ENCODE peak calls at places on chromosomes 1 and 21, in six cellular contexts. E is upper lobe of left lung, Y is suprapubic skin, D is breast epithelium, R is transverse colon, M is endothelial cell of umbilical vein. B is an unnamed sample.

GRCh38 chr1:152328801-152329391 is 3.9 kb upstream of the FLG start:
- DNase-seq in Y (no peak), M (no peak), E (no peak), D (no peak), R (no peak), B (no peak)

GRCh38 chr1:186188004-186188539 is 187.0 kb downstream of the TPR start:
- DNase-seq in D (no peak), M (peak), R (no peak), Y (no peak), E (no peak), B (no peak)

GRCh38 chr21:37264808-37265207 is 2.3 kb downstream of the VPS26C start:
- DNase-seq in E (no peak), D (no peak), Y (no peak), R (no peak), M (no peak), B (peak)

GRCh38 chr21:45154511-45155508 is 80.4 kb downstream of the ADARB1 start:
- DNase-seq in M (no peak), R (no peak), D (peak), E (no peak), Y (no peak), B (peak)

GRCh38 chr21:46160563-46161179 is 5.3 kb upstream of the FTCD start:
- DNase-seq in E (peak), D (no peak), Y (peak), M (no peak), R (peak), B (no peak)

GRCh38 chr1:7437608-7438395 is 333.3 kb upstream of the VAMP3 start:
- DNase-seq in M (no peak), Y (no peak), R (no peak), E (peak), D (no peak), B (no peak)

GRCh38 chr1:58726581-58726980 is 26.7 kb upstream of the MYSM1 start:
- DNase-seq in Y (no peak), E (no peak), M (no peak), R (no peak), D (no peak), B (no peak)

GRCh38 chr1:235343726-235344125 is 15.4 kb downstream of the GGPS1 start:
- DNase-seq in M (no peak), E (no peak), Y (no peak), R (no peak), D (no peak), B (no peak)

GRCh38 chr1:235923466-235924008 is 56.8 kb upstream of the LYST start:
- DNase-seq in Y (no peak), R (peak), E (no peak), D (no peak), M (no peak), B (no peak)

GRCh38 chr21:26798856-26799751 is 46.1 kb downstream of the ADAMTS1 start:
- DNase-seq in E (no peak), D (no peak), M (no peak), Y (no peak), R (no peak), B (no peak)

GRCh38 chr1:58898739-58899580 is 115.1 kb upstream of the JUN start:
- DNase-seq in M (peak), D (no peak), Y (no peak), E (no peak), R (peak), B (no peak)

GRCh38 chr1:182249201-182249676 is 142.4 kb downstream of the GLUL start:
- DNase-seq in R (peak), Y (no peak), D (no peak), E (peak), M (no peak), B (no peak)

GRCh38 chr1:171740987-171741871 is 636 bp downstream of the VAMP4 start:
- DNase-seq in E (no peak), D (peak), R (peak), M (peak), Y (peak), B (no peak)

GRCh38 chr1:115807723-115808122 is 33.2 kb downstream of the NHLH2 start:
- DNase-seq in E (no peak), D (no peak), Y (no peak), M (peak), R (peak), B (no peak)

GRCh38 chr1:202584707-202585590 is 125.3 kb downstream of the SYT2 start:
- DNase-seq in D (no peak), Y (no peak), R (no peak), E (no peak), M (no peak), B (no peak)

GRCh38 chr1:193019442-193020026 is 39.6 kb downstream of the UCHL5 start:
- DNase-seq in R (no peak), D (no peak), Y (no peak), E (no peak), M (peak), B (no peak)

GRCh38 chr1:235152235-235152634 is 8.8 kb downstream of the RBM34 start:
- DNase-seq in D (no peak), E (no peak), R (no peak), Y (no peak), M (no peak), B (no peak)

GRCh38 chr1:229217716-229218115 is 53.2 kb upstream of the RAB4A start:
- DNase-seq in M (no peak), R (no peak), E (no peak), D (no peak), Y (no peak), B (no peak)

GRCh38 chr21:39502631-39503030 is 50.9 kb downstream of the SH3BGR start:
- DNase-seq in M (no peak), R (no peak), D (no peak), Y (no peak), E (no peak), B (no peak)

GRCh38 chr1:62082456-62083363 is 111.9 kb upstream of the L1TD1 start:
- DNase-seq in D (no peak), Y (no peak), E (no peak), R (peak), M (peak), B (no peak)

GRCh38 chr1:56824956-56825355 is 5.8 kb upstream of the FYB2 start:
- DNase-seq in Y (no peak), D (no peak), R (no peak), E (no peak), M (no peak), B (no peak)

GRCh38 chr21:17858764-17859163 is 39.6 kb upstream of the C21orf91 start:
- DNase-seq in R (no peak), D (no peak), E (no peak), M (no peak), Y (no peak), B (no peak)

GRCh38 chr1:24411963-24412362 is 1.6 kb downstream of the STPG1 start:
- DNase-seq in M (no peak), D (no peak), Y (no peak), R (no peak), E (no peak), B (no peak)

GRCh38 chr1:183244466-183244865 is 58.4 kb downstream of the LAMC2 start:
- DNase-seq in D (peak), E (no peak), M (no peak), R (peak), Y (peak), B (no peak)

GRCh38 chr1:64167176-64167575 is 36.2 kb upstream of the UBE2U start:
- DNase-seq in R (no peak), Y (no peak), E (no peak), D (no peak), M (no peak), B (no peak)

GRCh38 chr1:33602271-33602670 is 129.8 kb downstream of the ZSCAN20 start:
- DNase-seq in R (no peak), E (no peak), Y (no peak), M (no peak), D (no peak), B (no peak)

GRCh38 chr1:58627221-58627620 is 50.2 kb upstream of the TACSTD2 start:
- DNase-seq in D (no peak), Y (no peak), R (no peak), M (no peak), E (no peak), B (no peak)

GRCh38 chr1:81703736-81704463 is 96.8 kb upstream of the ADGRL2 start:
- DNase-seq in R (no peak), Y (no peak), M (peak), D (no peak), E (no peak), B (no peak)

GRCh38 chr1:85216697-85217096 is 15.9 kb upstream of the SYDE2 start:
- DNase-seq in D (no peak), R (no peak), E (no peak), Y (no peak), M (no peak), B (no peak)

GRCh38 chr1:45009296-45009865 is 1.7 kb downstream of the HECTD3 start:
- DNase-seq in M (no peak), R (no peak), Y (no peak), E (no peak), D (peak), B (no peak)

GRCh38 chr1:9202240-9202870 is 32.2 kb upstream of the H6PD start:
- DNase-seq in M (no peak), E (no peak), Y (no peak), D (no peak), R (no peak), B (no peak)
- H3K27ac ChIP-seq in M (no peak), E (no peak), Y (no peak), D (no peak), R (no peak), B (no peak)

GRCh38 chr21:33437140-33437539 is 33.9 kb downstream of the IFNGR2 start:
- DNase-seq in E (no peak), D (peak), R (no peak), Y (no peak), M (no peak), B (no peak)

GRCh38 chr21:33432496-33432895 is 29.3 kb downstream of the IFNGR2 start:
- DNase-seq in D (no peak), R (no peak), Y (no peak), E (no peak), M (no peak), B (no peak)

GRCh38 chr21:33433425-33434114 is 30.4 kb downstream of the IFNGR2 start:
- DNase-seq in M (no peak), E (no peak), D (no peak), R (no peak), Y (no peak), B (no peak)

GRCh38 chr21:33433001-33433400 is 29.8 kb downstream of the IFNGR2 start:
- DNase-seq in M (no peak), Y (no peak), E (peak), R (no peak), D (no peak), B (no peak)

DNA sequence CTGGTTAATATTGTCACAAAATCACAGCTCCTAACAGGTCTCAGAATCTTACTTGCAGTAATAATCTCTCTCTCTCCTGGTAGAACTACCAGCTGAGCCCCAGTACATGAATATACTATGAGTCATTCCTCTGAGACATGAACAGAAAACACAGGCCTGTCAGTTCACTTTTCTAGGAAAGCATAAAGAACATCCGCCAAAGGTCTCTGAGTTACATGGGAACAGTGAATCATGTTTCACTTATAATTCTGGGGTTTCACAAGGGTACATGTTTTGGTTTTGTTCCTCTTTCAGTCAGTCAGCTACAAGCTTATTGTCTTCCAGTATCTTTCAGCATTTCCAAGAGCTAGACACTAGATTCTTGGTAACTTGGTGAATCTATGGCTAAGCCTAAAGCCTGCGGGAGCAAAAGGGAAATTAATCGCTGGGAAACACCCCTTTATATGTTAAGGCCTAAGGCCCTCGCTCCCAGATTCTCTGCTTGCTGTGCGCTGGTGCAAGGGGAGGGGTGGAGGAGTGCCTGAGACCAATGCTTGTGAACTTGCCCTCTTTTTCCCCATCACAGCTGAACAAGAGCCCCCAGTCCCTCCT is 31.7 kb downstream of the IFNGR2 start:
- DNase-seq in R (no peak), D (no peak), M (peak), E (no peak), Y (no peak), B (no peak)
- TF ChIP-seq POLR2AphosphoS5 in R (peak), D (no peak), M (no peak), E (peak), Y (no peak), B (peak)

GRCh38 chr1:91857557-91858239 is 28.3 kb downstream of the TGFBR3 start:
- DNase-seq in R (no peak), D (no peak), M (no peak), Y (no peak), E (no peak), B (no peak)

GRCh38 chr1:91853397-91853796 is 32.6 kb downstream of the TGFBR3 start:
- DNase-seq in R (no peak), D (no peak), M (no peak), Y (no peak), E (no peak), B (no peak)

GRCh38 chr1:91851130-91852010 is 34.6 kb downstream of the TGFBR3 start:
- DNase-seq in R (peak), M (peak), D (peak), E (peak), Y (peak), B (no peak)

GRCh38 chr1:91856996-91857395 is 29.0 kb downstream of the TGFBR3 start:
- DNase-seq in M (no peak), E (no peak), Y (no peak), R (no peak), D (no peak), B (no peak)

GRCh38 chr1:91854852-91855251 is 31.1 kb downstream of the TGFBR3 start:
- DNase-seq in R (no peak), Y (no peak), D (no peak), E (no peak), M (no peak), B (no peak)
- H3K27ac ChIP-seq in R (no peak), Y (no peak), D (no peak), E (no peak), M (no peak), B (peak)

GRCh38 chr1:239816090-239816812 is 275.4 kb upstream of the FMN2 start:
- DNase-seq in M (no peak), Y (no peak), D (peak), R (peak), E (no peak), B (no peak)

GRCh38 chr1:239812580-239812979 is 279.1 kb upstream of the FMN2 start:
- DNase-seq in M (no peak), E (no peak), D (no peak), Y (no peak), R (no peak), B (no peak)

GRCh38 chr1:239811211-239811902 is 280.3 kb upstream of the FMN2 start:
- DNase-seq in M (no peak), D (no peak), E (no peak), R (no peak), Y (no peak), B (no peak)

GRCh38 chr1:239815074-239815473 is 276.6 kb upstream of the FMN2 start:
- DNase-seq in R (no peak), Y (no peak), M (no peak), D (no peak), E (no peak), B (no peak)

GRCh38 chr1:239814306-239814881 is 277.3 kb upstream of the FMN2 start:
- DNase-seq in D (peak), M (no peak), Y (no peak), R (no peak), E (no peak), B (no peak)
- TF ChIP-seq POLR2AphosphoS5 in D (no peak), M (no peak), Y (no peak), R (peak), E (no peak), B (no peak)

GRCh38 chr1:27572679-27573426 is 31.1 kb downstream of the AHDC1 start:
- DNase-seq in D (no peak), R (no peak), E (no peak), Y (no peak), M (no peak), B (no peak)

GRCh38 chr1:27572019-27572678 is 31.8 kb downstream of the AHDC1 start:
- DNase-seq in M (no peak), R (no peak), E (no peak), Y (no peak), D (no peak), B (no peak)

GRCh38 chr1:27575861-27576331 is 28.0 kb downstream of the AHDC1 start:
- DNase-seq in M (peak), E (peak), R (peak), Y (no peak), D (no peak), B (no peak)

GRCh38 chr1:27574871-27575831 is 28.8 kb downstream of the AHDC1 start:
- DNase-seq in M (peak), R (peak), D (peak), Y (no peak), E (peak), B (no peak)

DNA sequence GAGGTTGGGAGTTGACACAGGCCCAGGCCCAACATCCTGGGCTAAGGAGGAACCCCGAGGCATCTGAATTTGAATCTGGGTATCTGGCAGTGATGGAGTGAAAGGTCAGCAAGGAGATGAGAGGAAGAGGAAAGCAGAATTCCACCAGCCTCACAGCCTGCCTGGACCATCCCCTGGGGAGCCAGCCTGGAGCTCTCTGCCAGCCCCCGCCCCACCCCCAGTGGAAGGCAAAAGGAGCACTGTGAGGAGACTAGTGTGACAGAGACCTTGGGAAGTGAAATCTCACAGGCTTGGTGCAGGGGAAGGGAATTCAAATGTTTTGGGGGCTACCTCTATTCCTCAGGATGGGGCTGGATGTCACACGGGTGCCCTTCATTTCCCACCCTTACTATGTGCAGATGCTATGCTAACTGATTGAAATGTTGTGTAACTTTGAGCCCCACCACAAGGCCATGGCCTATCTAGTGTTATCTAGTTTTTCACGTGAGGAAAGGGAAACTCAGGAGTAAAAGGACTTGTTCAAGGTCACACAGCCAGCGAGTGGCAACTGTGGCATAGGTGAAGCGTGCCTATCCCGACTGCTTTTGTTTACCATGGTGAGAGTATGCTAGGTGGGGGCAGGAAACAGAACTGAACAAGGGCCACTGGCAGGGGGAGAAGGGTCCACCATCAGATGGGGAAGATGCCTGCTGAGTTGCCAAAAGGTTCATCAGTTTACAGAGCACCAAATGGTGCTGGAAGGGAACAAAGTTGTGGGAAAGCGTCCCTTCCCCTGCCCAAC is 29.8 kb downstream of the AHDC1 start:
- DNase-seq in E (no peak), R (no peak), Y (no peak), M (no peak), D (no peak), B (no peak)
- H3K27ac ChIP-seq in E (peak), R (peak), Y (peak), M (no peak), D (peak), B (peak)